ENCODE peak calls at places on chromosomes 3 and 15, in nine cellular contexts. H is fibroblast of lung; A is tibial nerve; G is CD8-positive, alpha-beta T cell; K is pancreas; O is naive thymus-derived CD4-positive, alpha-beta T cell; T is caudate nucleus; M is tibial artery; X is aorta. D is an unnamed sample.

GRCh38 chr3:114626751-114627150 is 332.9 kb downstream of the TIGIT start:
- DNase-seq in G (no peak), T (no peak), X (no peak), O (no peak), A (no peak), H (no peak), K (no peak), M (no peak), D (no peak)

GRCh38 chr3:57855281-57855680 is 99.2 kb downstream of the SLMAP start:
- DNase-seq in T (no peak), A (no peak), H (peak; percentile 62), O (no peak), X (no peak), K (no peak), G (no peak), M (no peak), D (no peak)

GRCh38 chr15:94673801-94674200 is 442.4 kb downstream of the MCTP2 start:
- DNase-seq in O (no peak), X (peak; percentile 43), M (no peak), T (no peak), G (no peak), A (no peak), H (no peak), K (no peak), D (no peak)

GRCh38 chr15:85494035-85494793 is 113.8 kb downstream of the AKAP13 start:
- DNase-seq in X (no peak), A (no peak), T (no peak), M (no peak), O (no peak), K (no peak), G (no peak), H (peak; percentile 89), D (peak; percentile 33)

GRCh38 chr3:188342991-188343732 is 189.2 kb downstream of the LPP start:
- DNase-seq in A (no peak), T (no peak), O (no peak), H (no peak), X (no peak), K (no peak), G (no peak), M (no peak), D (no peak)

GRCh38 chr15:51801391-51801835 is 28.0 kb upstream of the TMOD3 start:
- DNase-seq in A (no peak), G (no peak), K (no peak), M (no peak), H (peak; percentile 16), T (no peak), O (no peak), X (no peak), D (no peak)

GRCh38 chr3:171431550-171431949 is 28.7 kb downstream of the TNIK start:
- DNase-seq in T (no peak), K (no peak), G (no peak), X (no peak), H (no peak), O (no peak), A (no peak), M (no peak), D (no peak)

GRCh38 chr3:183460059-183461052 is 31.9 kb upstream of the MCF2L2 start:
- DNase-seq in A (no peak), G (no peak), T (no peak), O (no peak), M (no peak), K (no peak), H (no peak), X (no peak), D (no peak)

GRCh38 chr3:42830437-42831320 is 21.4 kb downstream of the ACKR2 start:
- DNase-seq in G (no peak), X (no peak), O (peak; percentile 6), M (no peak), T (no peak), K (no peak), H (peak; percentile 66), A (no peak), D (no peak)

GRCh38 chr3:66450389-66451022 is 50.3 kb downstream of the LRIG1 start:
- DNase-seq in H (peak; percentile 77), K (no peak), A (peak; percentile 37), X (peak; percentile 64), O (no peak), T (peak; percentile 17), M (peak; percentile 84), G (no peak), D (no peak)

GRCh38 chr3:55461896-55462295 is 25.2 kb downstream of the WNT5A start:
- DNase-seq in O (no peak), A (no peak), G (no peak), X (no peak), H (peak; percentile 57), T (no peak), K (no peak), M (no peak), D (no peak)

GRCh38 chr3:55668359-55668758 is 181.3 kb upstream of the WNT5A start:
- DNase-seq in A (no peak), H (no peak), K (no peak), X (no peak), M (no peak), O (no peak), T (no peak), G (no peak), D (no peak)

DNA sequence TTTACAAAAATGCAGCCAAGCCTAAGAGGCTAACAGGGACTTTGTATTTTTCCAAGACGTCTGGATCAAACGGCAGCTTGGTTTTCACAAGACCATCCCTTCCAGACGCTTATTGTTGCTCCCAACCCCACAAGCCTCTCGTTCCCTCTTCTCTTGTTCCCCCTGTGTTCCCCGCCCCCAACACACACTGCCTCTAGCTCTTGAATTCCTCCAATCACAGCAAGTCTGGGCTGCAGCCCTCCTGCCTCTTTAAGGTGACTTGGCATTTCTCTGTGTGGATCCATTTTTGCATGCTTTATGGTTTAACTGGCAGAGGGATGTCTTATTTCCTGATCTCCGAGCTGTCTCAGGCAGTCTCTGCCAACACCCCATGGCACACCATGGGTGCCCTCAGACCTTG is 182.2 kb downstream of the ABHD5 start:
- DNase-seq in H (peak; percentile 19), M (no peak), O (no peak), T (no peak), K (no peak), G (no peak), X (no peak), A (no peak), D (no peak)
- H3K27ac ChIP-seq in H (peak overlapping the region; percentile 59), M (no peak overlapping the region), O (no peak overlapping the region), T (peak overlapping the region; percentile 76), K (no peak overlapping the region), G (no peak overlapping the region), X (no peak overlapping the region), A (no peak overlapping the region), D (no peak overlapping the region)

GRCh38 chr3:39260318-39260717 is 19.5 kb downstream of the CX3CR1 start:
- DNase-seq in M (no peak), A (no peak), O (no peak), X (no peak), T (no peak), H (no peak), K (no peak), G (no peak), D (no peak)
- H3K27ac ChIP-seq in M (no peak overlapping the region), A (peak overlapping the region; percentile 65), O (no peak overlapping the region), X (no peak overlapping the region), T (no peak overlapping the region), H (no peak overlapping the region), K (no peak overlapping the region), G (no peak overlapping the region), D (no peak overlapping the region)

DNA sequence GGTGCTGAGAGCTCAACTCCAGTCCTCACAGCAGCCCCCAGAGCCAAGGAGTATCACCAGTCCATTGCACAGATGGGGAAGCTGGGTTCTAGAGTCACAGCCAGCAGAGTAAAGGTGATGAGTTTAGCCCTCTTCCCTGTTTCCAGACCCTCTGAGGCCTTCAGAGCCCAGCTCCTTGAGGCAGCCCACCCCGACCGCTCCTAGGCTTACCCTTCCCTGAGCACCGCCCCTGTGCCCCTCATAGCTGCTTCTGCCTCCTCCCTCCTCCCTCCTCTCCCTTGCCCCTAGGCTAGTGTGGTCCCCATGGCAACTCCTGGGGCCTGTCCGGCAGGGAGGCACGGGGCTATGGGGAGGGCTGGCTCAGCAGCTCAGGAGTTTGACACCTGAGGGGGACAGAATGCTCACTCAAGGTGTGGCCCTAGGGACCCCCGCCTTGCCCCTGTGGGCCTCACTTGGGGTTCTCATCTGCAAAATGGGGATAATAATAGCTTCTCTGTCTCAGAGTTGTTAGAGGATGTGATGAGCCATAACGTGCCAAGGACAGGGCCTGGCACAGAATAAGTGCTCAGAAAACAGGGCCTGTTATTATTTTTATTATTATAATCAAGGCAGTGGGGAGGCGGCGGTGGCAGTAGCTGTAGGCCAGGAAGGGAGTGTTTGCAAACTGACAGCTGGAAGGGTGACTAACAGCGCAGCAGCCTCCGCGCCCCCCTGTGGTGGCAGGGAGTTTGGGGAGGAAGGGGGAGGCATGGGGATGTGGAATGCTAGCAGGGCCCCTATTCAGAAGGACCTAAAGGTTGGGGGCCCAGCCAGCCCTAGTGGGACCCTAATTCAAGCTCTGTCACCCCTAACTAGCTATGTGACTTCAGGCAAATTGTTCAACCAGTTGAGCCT is 11.5 kb downstream of the CSK start:
- DNase-seq in O (peak; percentile 74), G (peak; percentile 82), M (no peak), T (no peak), X (no peak), H (no peak), A (no peak), K (no peak), D (peak; percentile 70)
- H3K27ac ChIP-seq in O (peak overlapping the region; percentile 92), G (no peak overlapping the region), M (no peak overlapping the region), T (peak overlapping the region; percentile 30), X (no peak overlapping the region), H (no peak overlapping the region), A (peak overlapping the region; percentile 7), K (no peak overlapping the region), D (peak overlapping the region; percentile 56)

GRCh38 chr15:80579611-80580010 is 115.5 kb upstream of the ABHD17C start:
- DNase-seq in T (no peak), G (no peak), K (no peak), M (no peak), A (no peak), O (no peak), X (no peak), H (no peak), D (no peak)
- H3K27ac ChIP-seq in T (no peak overlapping the region), G (no peak overlapping the region), K (no peak overlapping the region), M (no peak overlapping the region), A (no peak overlapping the region), O (no peak overlapping the region), X (no peak overlapping the region), H (no peak overlapping the region), D (no peak overlapping the region)

GRCh38 chr3:119359476-119359998 is 65.4 kb downstream of the ARHGAP31 start:
- DNase-seq in K (no peak), M (no peak), G (no peak), O (no peak), X (no peak), T (no peak), H (no peak), A (no peak), D (no peak)
- H3K27ac ChIP-seq in K (no peak overlapping the region), M (no peak overlapping the region), G (no peak overlapping the region), O (no peak overlapping the region), X (no peak overlapping the region), T (no peak overlapping the region), H (no peak overlapping the region), A (peak overlapping the region; percentile 83), D (no peak overlapping the region)

DNA sequence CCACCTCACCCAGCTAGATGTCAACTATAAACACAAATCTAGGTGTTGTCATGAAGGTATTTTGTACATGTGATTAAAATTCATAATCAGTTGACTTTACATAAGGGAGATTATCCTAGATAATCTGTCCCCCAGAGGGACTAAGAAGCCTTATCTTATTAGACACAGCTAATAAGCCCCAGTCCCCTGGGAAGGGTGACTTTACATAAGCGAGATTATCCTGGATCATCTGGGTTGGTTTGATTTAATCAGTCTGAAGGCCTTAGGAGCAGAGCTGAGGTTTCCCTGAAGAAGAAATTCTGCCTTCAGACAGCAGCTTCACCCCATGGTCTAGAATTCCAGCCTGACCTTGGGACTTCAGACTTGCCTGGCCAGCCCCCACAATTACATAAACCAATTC is 66.6 kb downstream of the MRPL46 start:
- DNase-seq in T (no peak), X (no peak), G (no peak), O (no peak), K (no peak), M (no peak), A (no peak), H (no peak), D (no peak)
- H3K27ac ChIP-seq in T (peak overlapping the region; percentile 62), X (no peak overlapping the region), G (no peak overlapping the region), O (no peak overlapping the region), K (no peak overlapping the region), M (no peak overlapping the region), A (no peak overlapping the region), H (no peak overlapping the region), D (no peak overlapping the region)

D was measured in CD4-positive, alpha-beta memory T cell.